ENCODE peak calls at places on chromosomes 13 and 19, in six cellular contexts. One of them, this sample, is unnamed.

GRCh38 chr13:112744306-112745021 is 54.6 kb downstream of the ATP11A start:
- DNase-seq in transverse colon: no peak
- DNase-seq in stomach: no peak
- DNase-seq in HepG2: no peak
- DNase-seq in suprapubic skin: no peak
- DNase-seq in prostate gland: no peak
- DNase-seq in this sample: no peak

GRCh38 chr13:50236898-50237318 is 221.7 kb downstream of the KCNRG start:
- DNase-seq in suprapubic skin: no peak
- DNase-seq in transverse colon: no peak
- DNase-seq in HepG2: no peak
- DNase-seq in prostate gland: no peak
- DNase-seq in stomach: no peak
- DNase-seq in this sample: no peak

GRCh38 chr13:32285633-32285965 is 29.6 kb downstream of the ZAR1L start:
- DNase-seq in suprapubic skin: no peak
- DNase-seq in stomach: no peak
- DNase-seq in transverse colon: no peak
- DNase-seq in HepG2: no peak
- DNase-seq in prostate gland: no peak
- DNase-seq in this sample: no peak

GRCh38 chr13:46756977-46757376 is 40.0 kb downstream of the ESD start:
- DNase-seq in HepG2: no peak
- DNase-seq in transverse colon: no peak
- DNase-seq in suprapubic skin: no peak
- DNase-seq in prostate gland: no peak
- DNase-seq in stomach: no peak
- DNase-seq in this sample: no peak

GRCh38 chr19:55638864-55639359 is 1.9 kb upstream of the ZNF580 start:
- DNase-seq in HepG2: peak; percentile 66
- DNase-seq in suprapubic skin: no peak
- DNase-seq in stomach: no peak
- DNase-seq in transverse colon: no peak
- DNase-seq in prostate gland: no peak
- DNase-seq in this sample: no peak

GRCh38 chr19:18975864-18976263 is 34.8 kb upstream of the HOMER3 start:
- DNase-seq in transverse colon: no peak
- DNase-seq in prostate gland: no peak
- DNase-seq in stomach: no peak
- DNase-seq in suprapubic skin: no peak
- DNase-seq in HepG2: no peak
- DNase-seq in this sample: no peak

GRCh38 chr13:89695343-89696257 is 1651.9 kb upstream of the MIR17HG start:
- DNase-seq in suprapubic skin: no peak
- DNase-seq in HepG2: peak; percentile 9
- DNase-seq in stomach: peak; percentile 39
- DNase-seq in transverse colon: peak; percentile 9
- DNase-seq in prostate gland: no peak
- DNase-seq in this sample: no peak

GRCh38 chr13:20567881-20568528 is 1.0 kb downstream of the IFT88 start:
- DNase-seq in suprapubic skin: no peak
- DNase-seq in transverse colon: no peak
- DNase-seq in prostate gland: no peak
- DNase-seq in HepG2: no peak
- DNase-seq in stomach: no peak
- DNase-seq in this sample: no peak

GRCh38 chr13:40318366-40318765 is 348.1 kb downstream of the FOXO1 start:
- DNase-seq in HepG2: no peak
- DNase-seq in suprapubic skin: no peak
- DNase-seq in stomach: peak; percentile 66
- DNase-seq in transverse colon: peak; percentile 20
- DNase-seq in prostate gland: peak; percentile 62
- DNase-seq in this sample: no peak

GRCh38 chr19:15249912-15250634 is 17.8 kb upstream of the EPHX3 start:
- DNase-seq in stomach: no peak
- DNase-seq in prostate gland: no peak
- DNase-seq in suprapubic skin: no peak
- DNase-seq in HepG2: no peak
- DNase-seq in transverse colon: no peak
- DNase-seq in this sample: peak; percentile 80
- TF ChIP-seq POLR2AphosphoS5 in stomach: peak; percentile 14
- TF ChIP-seq POLR2AphosphoS5 in prostate gland: no peak
- TF ChIP-seq POLR2AphosphoS5 in suprapubic skin: no peak
- TF ChIP-seq POLR2AphosphoS5 in HepG2: no peak
- TF ChIP-seq POLR2AphosphoS5 in transverse colon: no peak
- TF ChIP-seq POLR2AphosphoS5 in this sample: no peak

GRCh38 chr13:101210774-101211173 is 205.5 kb downstream of the NALCN start:
- DNase-seq in stomach: no peak
- DNase-seq in prostate gland: no peak
- DNase-seq in transverse colon: no peak
- DNase-seq in HepG2: no peak
- DNase-seq in suprapubic skin: no peak
- DNase-seq in this sample: no peak
- H3K27ac ChIP-seq in stomach: no peak overlapping the region
- H3K27ac ChIP-seq in prostate gland: no peak overlapping the region
- H3K27ac ChIP-seq in transverse colon: no peak overlapping the region
- H3K27ac ChIP-seq in HepG2: no peak overlapping the region
- H3K27ac ChIP-seq in suprapubic skin: no peak overlapping the region
- H3K27ac ChIP-seq in this sample: no peak overlapping the region

GRCh38 chr19:51065221-51065960 is 499 bp upstream of the KLK13 start:
- DNase-seq in transverse colon: no peak
- DNase-seq in prostate gland: no peak
- DNase-seq in HepG2: no peak
- DNase-seq in suprapubic skin: no peak
- DNase-seq in stomach: peak; percentile 27
- DNase-seq in this sample: no peak
- TF ChIP-seq POLR2A in transverse colon: no peak
- TF ChIP-seq POLR2A in prostate gland: no peak
- TF ChIP-seq POLR2A in HepG2: no peak
- TF ChIP-seq POLR2A in suprapubic skin: no peak
- TF ChIP-seq POLR2A in stomach: no peak
- TF ChIP-seq POLR2A in this sample: no peak

GRCh38 chr13:52925775-52926285 is 77.4 kb upstream of the PCDH8 start:
- DNase-seq in transverse colon: no peak
- DNase-seq in prostate gland: peak; percentile 81
- DNase-seq in stomach: no peak
- DNase-seq in suprapubic skin: no peak
- DNase-seq in HepG2: no peak
- DNase-seq in this sample: no peak

GRCh38 chr13:52926971-52927370 is 78.5 kb upstream of the PCDH8 start:
- DNase-seq in stomach: no peak
- DNase-seq in transverse colon: no peak
- DNase-seq in suprapubic skin: no peak
- DNase-seq in HepG2: no peak
- DNase-seq in prostate gland: no peak
- DNase-seq in this sample: no peak

GRCh38 chr13:52925221-52925620 is 76.8 kb upstream of the PCDH8 start:
- DNase-seq in stomach: no peak
- DNase-seq in suprapubic skin: no peak
- DNase-seq in HepG2: no peak
- DNase-seq in transverse colon: no peak
- DNase-seq in prostate gland: peak; percentile 59
- DNase-seq in this sample: no peak

GRCh38 chr13:52922961-52923360 is 74.5 kb upstream of the PCDH8 start:
- DNase-seq in transverse colon: no peak
- DNase-seq in suprapubic skin: no peak
- DNase-seq in HepG2: no peak
- DNase-seq in prostate gland: no peak
- DNase-seq in stomach: no peak
- DNase-seq in this sample: no peak

GRCh38 chr13:52924241-52925148 is 76.1 kb upstream of the PCDH8 start:
- DNase-seq in prostate gland: no peak
- DNase-seq in stomach: no peak
- DNase-seq in suprapubic skin: no peak
- DNase-seq in transverse colon: no peak
- DNase-seq in HepG2: peak; percentile 3
- DNase-seq in this sample: no peak
- TF ChIP-seq POLR2AphosphoS5 in prostate gland: no peak
- TF ChIP-seq POLR2AphosphoS5 in stomach: no peak
- TF ChIP-seq POLR2AphosphoS5 in suprapubic skin: no peak
- TF ChIP-seq POLR2AphosphoS5 in transverse colon: no peak
- TF ChIP-seq POLR2AphosphoS5 in HepG2: no peak
- TF ChIP-seq POLR2AphosphoS5 in this sample: no peak

GRCh38 chr19:17538684-17539287 is 16.7 kb upstream of the COLGALT1 start:
- DNase-seq in suprapubic skin: no peak
- DNase-seq in prostate gland: no peak
- DNase-seq in HepG2: no peak
- DNase-seq in stomach: no peak
- DNase-seq in transverse colon: no peak
- DNase-seq in this sample: no peak
- H3K27ac ChIP-seq in suprapubic skin: no peak overlapping the region
- H3K27ac ChIP-seq in prostate gland: peak overlapping the region; percentile 45
- H3K27ac ChIP-seq in HepG2: no peak overlapping the region
- H3K27ac ChIP-seq in stomach: peak overlapping the region; percentile 52
- H3K27ac ChIP-seq in transverse colon: peak overlapping the region; percentile 60
- H3K27ac ChIP-seq in this sample: peak overlapping the region; percentile 70

DNA sequence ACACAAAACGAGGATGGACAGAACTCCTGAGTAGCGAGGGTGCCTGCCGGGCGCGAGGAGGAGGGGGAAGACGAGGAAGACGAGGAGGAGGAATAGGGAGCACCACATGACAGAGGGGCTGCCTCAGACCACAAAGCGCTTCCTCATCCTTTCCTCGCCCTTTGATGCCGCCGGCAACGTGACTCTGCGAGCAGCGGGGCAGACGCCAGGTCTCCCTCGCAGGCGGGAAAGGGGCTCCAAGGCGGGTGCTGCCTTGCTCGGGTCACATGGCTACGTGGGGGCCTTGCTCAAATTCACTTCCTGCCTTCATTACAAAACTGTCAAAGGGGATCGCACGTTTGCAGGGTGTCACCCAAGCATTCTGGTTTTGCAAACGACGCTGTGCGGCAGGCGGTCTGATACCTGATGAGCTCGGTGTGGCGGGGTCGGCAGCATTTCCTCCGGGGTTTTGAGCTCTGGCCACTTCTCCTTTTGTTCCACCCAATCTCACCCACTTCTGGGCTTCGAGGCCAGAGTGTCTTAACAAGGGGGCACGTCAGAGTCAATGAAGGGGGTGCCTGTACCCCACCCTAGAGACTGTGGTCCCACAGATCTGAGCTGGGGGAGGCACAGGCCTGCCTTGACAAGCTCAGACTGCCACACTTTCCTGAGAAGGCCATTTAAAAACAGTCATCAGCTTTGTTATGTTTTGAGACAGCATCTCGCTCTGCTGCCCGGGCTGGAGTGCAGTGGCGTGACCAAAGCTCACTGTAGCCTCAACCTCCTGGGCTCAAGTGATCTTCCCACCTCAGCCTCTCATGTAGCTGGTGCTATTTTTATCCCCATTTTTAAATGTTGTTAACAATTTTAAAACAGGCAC is 14.9 kb downstream of the MAP2K2 start:
- DNase-seq in transverse colon: peak; percentile 45
- DNase-seq in suprapubic skin: no peak
- DNase-seq in stomach: peak; percentile 27
- DNase-seq in prostate gland: no peak
- DNase-seq in HepG2: no peak
- DNase-seq in this sample: no peak
- TF ChIP-seq POLR2A in transverse colon: no peak
- TF ChIP-seq POLR2A in suprapubic skin: no peak
- TF ChIP-seq POLR2A in stomach: no peak
- TF ChIP-seq POLR2A in prostate gland: no peak
- TF ChIP-seq POLR2A in HepG2: no peak
- TF ChIP-seq POLR2A in this sample: no peak

GRCh38 chr19:45087531-45087930 is 5.4 kb upstream of the PPP1R37 start:
- DNase-seq in suprapubic skin: no peak
- DNase-seq in transverse colon: no peak
- DNase-seq in HepG2: no peak
- DNase-seq in prostate gland: no peak
- DNase-seq in stomach: no peak
- DNase-seq in this sample: no peak
- TF ChIP-seq POLR2AphosphoS5 in suprapubic skin: no peak
- TF ChIP-seq POLR2AphosphoS5 in transverse colon: no peak
- TF ChIP-seq POLR2AphosphoS5 in HepG2: no peak
- TF ChIP-seq POLR2AphosphoS5 in prostate gland: no peak
- TF ChIP-seq POLR2AphosphoS5 in stomach: no peak
- TF ChIP-seq POLR2AphosphoS5 in this sample: no peak

DNA sequence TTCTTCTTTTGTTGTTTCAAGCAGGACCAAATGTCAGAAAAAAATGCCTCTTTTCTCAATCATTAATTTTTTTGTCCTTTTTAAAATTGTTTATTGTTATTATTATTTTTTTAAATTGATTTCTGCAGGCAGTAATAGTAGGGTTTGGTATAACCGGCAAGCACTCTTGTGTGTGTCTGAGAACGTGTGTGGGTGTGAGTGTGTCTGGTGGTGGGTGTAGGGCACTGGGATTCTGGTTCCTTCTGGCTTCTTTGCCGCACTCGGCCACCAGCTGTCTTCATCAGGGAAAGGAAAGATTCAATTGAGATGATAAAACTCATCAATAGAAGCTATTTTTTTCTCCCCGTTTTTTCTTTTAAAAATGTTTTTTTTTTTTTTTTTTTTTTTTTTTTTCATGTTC is 56.4 kb downstream of the IER2 start:
- DNase-seq in suprapubic skin: no peak
- DNase-seq in HepG2: no peak
- DNase-seq in transverse colon: no peak
- DNase-seq in prostate gland: no peak
- DNase-seq in stomach: no peak
- DNase-seq in this sample: no peak
- H3K27ac ChIP-seq in suprapubic skin: no peak overlapping the region
- H3K27ac ChIP-seq in HepG2: no peak overlapping the region
- H3K27ac ChIP-seq in transverse colon: no peak overlapping the region
- H3K27ac ChIP-seq in prostate gland: no peak overlapping the region
- H3K27ac ChIP-seq in stomach: no peak overlapping the region
- H3K27ac ChIP-seq in this sample: no peak overlapping the region

GRCh38 chr19:10679743-10680142 is 21.5 kb upstream of the QTRT1 start:
- DNase-seq in stomach: no peak
- DNase-seq in suprapubic skin: no peak
- DNase-seq in prostate gland: no peak
- DNase-seq in transverse colon: no peak
- DNase-seq in HepG2: no peak
- DNase-seq in this sample: no peak
- TF ChIP-seq POLR2A in stomach: no peak
- TF ChIP-seq POLR2A in suprapubic skin: no peak
- TF ChIP-seq POLR2A in prostate gland: no peak
- TF ChIP-seq POLR2A in transverse colon: no peak
- TF ChIP-seq POLR2A in HepG2: no peak
- TF ChIP-seq POLR2A in this sample: no peak